ENCODE peak calls at places on chromosome 4, in eight cellular contexts. One of them, this sample, is unnamed. For H3K4me1, the result is how much of the 10 kb centered on the place peaks cover.

GRCh38 chr4:7815562-7815961 is 124.1 kb downstream of the AFAP1 start:
- DNase-seq in left ventricle myocardium inferior: no peak
- DNase-seq in heart left ventricle: no peak
- DNase-seq in mesenchymal stem cell: peak
- DNase-seq in pancreas: no peak
- DNase-seq in small intestine: no peak
- DNase-seq in mammary epithelial cell: peak
- DNase-seq in heart right ventricle: no peak
- DNase-seq in this sample: no peak

GRCh38 chr4:7193040-7193958 is 961 bp downstream of the SORCS2 start:
- DNase-seq in left ventricle myocardium inferior: no peak
- DNase-seq in heart left ventricle: no peak
- DNase-seq in mammary epithelial cell: no peak
- DNase-seq in mesenchymal stem cell: no peak
- DNase-seq in pancreas: peak
- DNase-seq in small intestine: no peak
- DNase-seq in heart right ventricle: no peak
- DNase-seq in this sample: no peak

GRCh38 chr4:87649980-87650379 is at the start of gene DMP1:
- DNase-seq in heart left ventricle: no peak
- DNase-seq in left ventricle myocardium inferior: no peak
- DNase-seq in mesenchymal stem cell: no peak
- DNase-seq in pancreas: no peak
- DNase-seq in small intestine: no peak
- DNase-seq in mammary epithelial cell: no peak
- DNase-seq in heart right ventricle: no peak
- DNase-seq in this sample: no peak

GRCh38 chr4:184617611-184618196 is 31.5 kb downstream of the CASP3 start:
- DNase-seq in left ventricle myocardium inferior: no peak
- DNase-seq in mammary epithelial cell: no peak
- DNase-seq in mesenchymal stem cell: no peak
- DNase-seq in heart right ventricle: peak
- DNase-seq in heart left ventricle: no peak
- DNase-seq in small intestine: peak
- DNase-seq in pancreas: no peak
- DNase-seq in this sample: no peak

GRCh38 chr4:68570122-68570507 is 6.0 kb downstream of the UGT2B17 start:
- DNase-seq in heart right ventricle: no peak
- DNase-seq in heart left ventricle: no peak
- DNase-seq in small intestine: no peak
- DNase-seq in left ventricle myocardium inferior: no peak
- DNase-seq in mammary epithelial cell: no peak
- DNase-seq in mesenchymal stem cell: no peak
- DNase-seq in pancreas: no peak
- DNase-seq in this sample: no peak

GRCh38 chr4:184389978-184390518 is 84.3 kb downstream of the IRF2 start:
- DNase-seq in pancreas: no peak
- DNase-seq in heart right ventricle: no peak
- DNase-seq in small intestine: no peak
- DNase-seq in mesenchymal stem cell: no peak
- DNase-seq in mammary epithelial cell: no peak
- DNase-seq in left ventricle myocardium inferior: no peak
- DNase-seq in heart left ventricle: peak
- DNase-seq in this sample: no peak

GRCh38 chr4:41661447-41662076 is 87.0 kb downstream of the PHOX2B start:
- DNase-seq in pancreas: peak
- DNase-seq in mesenchymal stem cell: peak
- DNase-seq in heart right ventricle: peak
- DNase-seq in mammary epithelial cell: peak
- DNase-seq in left ventricle myocardium inferior: peak
- DNase-seq in heart left ventricle: peak
- DNase-seq in small intestine: peak
- DNase-seq in this sample: peak

GRCh38 chr4:134780244-134780643 is 578.7 kb upstream of the PABPC4L start:
- DNase-seq in left ventricle myocardium inferior: no peak
- DNase-seq in pancreas: no peak
- DNase-seq in small intestine: no peak
- DNase-seq in mammary epithelial cell: no peak
- DNase-seq in heart right ventricle: no peak
- DNase-seq in mesenchymal stem cell: no peak
- DNase-seq in heart left ventricle: no peak
- DNase-seq in this sample: no peak

GRCh38 chr4:158769175-158769831 is 477 bp downstream of the FNIP2 start:
- DNase-seq in heart right ventricle: peak
- DNase-seq in mammary epithelial cell: peak
- DNase-seq in pancreas: peak
- DNase-seq in small intestine: peak
- DNase-seq in left ventricle myocardium inferior: peak
- DNase-seq in mesenchymal stem cell: peak
- DNase-seq in heart left ventricle: peak
- DNase-seq in this sample: peak

GRCh38 chr4:76950846-76951321 is 1.3 kb downstream of the SEPTIN11 start:
- DNase-seq in small intestine: peak
- DNase-seq in left ventricle myocardium inferior: no peak
- DNase-seq in heart right ventricle: peak
- DNase-seq in mesenchymal stem cell: peak
- DNase-seq in heart left ventricle: no peak
- DNase-seq in pancreas: peak
- DNase-seq in mammary epithelial cell: peak
- DNase-seq in this sample: no peak

GRCh38 chr4:57190651-57191481 is 80.7 kb upstream of the IGFBP7 start:
- DNase-seq in mesenchymal stem cell: peak
- DNase-seq in left ventricle myocardium inferior: no peak
- DNase-seq in small intestine: peak
- DNase-seq in heart right ventricle: no peak
- DNase-seq in pancreas: no peak
- DNase-seq in heart left ventricle: no peak
- DNase-seq in mammary epithelial cell: peak
- DNase-seq in this sample: no peak

GRCh38 chr4:139886798-139887197 is 221.2 kb downstream of the MGST2 start:
- DNase-seq in heart left ventricle: no peak
- DNase-seq in heart right ventricle: no peak
- DNase-seq in mammary epithelial cell: no peak
- DNase-seq in small intestine: no peak
- DNase-seq in mesenchymal stem cell: no peak
- DNase-seq in left ventricle myocardium inferior: no peak
- DNase-seq in pancreas: no peak
- DNase-seq in this sample: no peak

GRCh38 chr4:107616838-107617389 is 103.1 kb downstream of the PAPSS1 start:
- DNase-seq in mammary epithelial cell: no peak
- DNase-seq in mesenchymal stem cell: no peak
- DNase-seq in small intestine: peak
- DNase-seq in pancreas: no peak
- DNase-seq in heart left ventricle: no peak
- DNase-seq in left ventricle myocardium inferior: no peak
- DNase-seq in heart right ventricle: no peak
- DNase-seq in this sample: no peak

GRCh38 chr4:82372502-82372873 is 1.3 kb downstream of the HNRNPD start:
- DNase-seq in mammary epithelial cell: peak
- DNase-seq in small intestine: peak
- DNase-seq in mesenchymal stem cell: peak
- DNase-seq in heart right ventricle: no peak
- DNase-seq in heart left ventricle: peak
- DNase-seq in left ventricle myocardium inferior: no peak
- DNase-seq in pancreas: peak
- DNase-seq in this sample: no peak

GRCh38 chr4:82363896-82364487 is 9.8 kb downstream of the HNRNPD start:
- DNase-seq in pancreas: no peak
- DNase-seq in heart left ventricle: no peak
- DNase-seq in heart right ventricle: no peak
- DNase-seq in left ventricle myocardium inferior: no peak
- DNase-seq in small intestine: no peak
- DNase-seq in mammary epithelial cell: no peak
- DNase-seq in mesenchymal stem cell: no peak
- DNase-seq in this sample: no peak

GRCh38 chr4:82362565-82362964 is 11.2 kb downstream of the HNRNPD start:
- DNase-seq in mammary epithelial cell: no peak
- DNase-seq in heart left ventricle: no peak
- DNase-seq in heart right ventricle: no peak
- DNase-seq in pancreas: no peak
- DNase-seq in left ventricle myocardium inferior: no peak
- DNase-seq in small intestine: no peak
- DNase-seq in mesenchymal stem cell: no peak
- DNase-seq in this sample: no peak

GRCh38 chr4:82371398-82371972 is 2.3 kb downstream of the HNRNPD start:
- DNase-seq in heart right ventricle: no peak
- DNase-seq in mammary epithelial cell: peak
- DNase-seq in heart left ventricle: no peak
- DNase-seq in pancreas: no peak
- DNase-seq in left ventricle myocardium inferior: no peak
- DNase-seq in small intestine: no peak
- DNase-seq in mesenchymal stem cell: peak
- DNase-seq in this sample: no peak

DNA sequence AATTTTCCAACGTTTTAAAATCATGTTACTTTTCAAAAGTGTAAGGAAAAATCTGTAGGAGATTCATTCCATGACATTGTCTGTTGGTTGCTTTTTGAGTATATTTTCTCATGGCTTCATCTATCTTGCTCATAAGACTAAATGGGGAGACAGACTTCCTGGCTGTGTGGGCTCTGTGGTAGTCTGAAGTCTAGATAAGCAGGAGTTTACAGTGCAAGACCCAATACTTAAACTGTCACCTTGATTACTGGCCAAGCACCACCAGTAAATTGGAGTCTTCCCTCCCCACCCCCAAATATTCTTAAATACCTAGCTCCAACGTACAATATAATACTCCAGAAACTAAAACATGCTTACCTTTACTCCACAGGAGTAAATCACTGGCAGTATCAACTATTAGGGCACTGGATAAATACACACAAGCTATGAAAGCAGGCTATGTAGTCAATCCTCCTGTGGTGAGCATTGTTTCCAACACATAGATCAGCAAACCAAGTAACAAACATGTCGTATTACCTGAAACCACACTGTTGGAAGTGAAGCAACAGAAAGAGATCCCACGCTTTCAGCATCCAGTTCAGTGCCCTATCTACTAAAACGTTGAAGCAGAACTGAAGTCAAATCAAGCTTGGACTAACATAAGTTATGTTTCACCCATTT is 6.2 kb downstream of the HNRNPD start:
- DNase-seq in mesenchymal stem cell: no peak
- DNase-seq in heart left ventricle: no peak
- DNase-seq in left ventricle myocardium inferior: no peak
- DNase-seq in heart right ventricle: no peak
- DNase-seq in pancreas: no peak
- DNase-seq in small intestine: no peak
- DNase-seq in mammary epithelial cell: no peak
- DNase-seq in this sample: no peak
- H3K4me1 ChIP-seq in mesenchymal stem cell: under half
- H3K4me1 ChIP-seq in heart left ventricle: half or more
- H3K4me1 ChIP-seq in left ventricle myocardium inferior: half or more
- H3K4me1 ChIP-seq in heart right ventricle: half or more
- H3K4me1 ChIP-seq in pancreas: under half
- H3K4me1 ChIP-seq in small intestine: under half
- H3K4me1 ChIP-seq in mammary epithelial cell: under half
- H3K4me1 ChIP-seq in this sample: half or more

GRCh38 chr4:183349673-183350072 is 27.4 kb upstream of the CLDN24 start:
- DNase-seq in left ventricle myocardium inferior: no peak
- DNase-seq in heart left ventricle: no peak
- DNase-seq in heart right ventricle: no peak
- DNase-seq in mammary epithelial cell: peak
- DNase-seq in small intestine: no peak
- DNase-seq in pancreas: no peak
- DNase-seq in mesenchymal stem cell: peak
- DNase-seq in this sample: no peak
- H3K4me1 ChIP-seq in left ventricle myocardium inferior: under half
- H3K4me1 ChIP-seq in heart left ventricle: under half
- H3K4me1 ChIP-seq in heart right ventricle: under half
- H3K4me1 ChIP-seq in mammary epithelial cell: under half
- H3K4me1 ChIP-seq in small intestine: under half
- H3K4me1 ChIP-seq in pancreas: under half
- H3K4me1 ChIP-seq in mesenchymal stem cell: under half
- H3K4me1 ChIP-seq in this sample: under half

DNA sequence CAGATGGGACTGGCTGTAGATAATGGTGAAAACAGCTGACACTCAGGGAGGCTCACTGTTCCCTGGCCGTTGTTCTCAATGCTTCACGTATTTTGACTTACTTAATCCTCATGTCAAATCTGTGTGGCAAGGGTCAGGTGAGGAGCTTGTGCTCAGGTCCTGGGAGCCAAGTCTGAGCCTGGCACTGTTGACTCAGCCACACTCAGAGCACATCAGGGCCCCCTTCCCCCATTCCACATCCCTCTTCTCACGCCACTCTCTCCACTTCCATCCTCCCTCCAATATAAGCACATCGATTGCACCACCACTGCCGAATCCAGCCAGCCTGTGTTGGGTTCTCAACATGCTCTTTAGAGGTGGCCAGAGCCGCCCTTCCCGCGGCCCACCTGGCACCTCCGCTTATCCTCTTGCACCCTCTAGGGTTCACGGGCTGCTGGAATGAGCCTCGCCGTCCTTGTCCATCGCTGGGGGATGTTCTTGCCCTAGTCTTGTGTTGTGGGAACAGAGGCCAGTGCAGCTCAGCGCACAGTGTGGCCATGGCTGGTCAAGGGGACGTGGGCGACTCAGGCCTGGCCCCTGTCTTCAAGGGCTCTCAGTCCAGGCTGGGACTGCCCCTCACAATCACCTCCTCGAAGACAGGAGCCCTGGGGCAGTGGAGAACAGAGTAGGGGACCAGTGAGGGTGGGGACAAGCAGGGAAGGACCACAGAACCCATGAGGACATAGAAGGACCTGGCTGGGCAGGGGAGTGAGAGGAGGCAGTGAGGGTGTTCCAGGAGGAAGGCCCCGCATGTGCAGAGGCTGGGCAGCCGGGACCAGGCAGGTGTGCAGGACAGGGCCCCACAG is 40.3 kb downstream of the EVC start:
- DNase-seq in mammary epithelial cell: no peak
- DNase-seq in small intestine: no peak
- DNase-seq in heart right ventricle: no peak
- DNase-seq in pancreas: no peak
- DNase-seq in heart left ventricle: no peak
- DNase-seq in left ventricle myocardium inferior: no peak
- DNase-seq in mesenchymal stem cell: peak
- DNase-seq in this sample: no peak
- H3K4me1 ChIP-seq in mammary epithelial cell: under half
- H3K4me1 ChIP-seq in small intestine: under half
- H3K4me1 ChIP-seq in heart right ventricle: under half
- H3K4me1 ChIP-seq in pancreas: under half
- H3K4me1 ChIP-seq in heart left ventricle: under half
- H3K4me1 ChIP-seq in left ventricle myocardium inferior: under half
- H3K4me1 ChIP-seq in mesenchymal stem cell: half or more
- H3K4me1 ChIP-seq in this sample: under half

DNA sequence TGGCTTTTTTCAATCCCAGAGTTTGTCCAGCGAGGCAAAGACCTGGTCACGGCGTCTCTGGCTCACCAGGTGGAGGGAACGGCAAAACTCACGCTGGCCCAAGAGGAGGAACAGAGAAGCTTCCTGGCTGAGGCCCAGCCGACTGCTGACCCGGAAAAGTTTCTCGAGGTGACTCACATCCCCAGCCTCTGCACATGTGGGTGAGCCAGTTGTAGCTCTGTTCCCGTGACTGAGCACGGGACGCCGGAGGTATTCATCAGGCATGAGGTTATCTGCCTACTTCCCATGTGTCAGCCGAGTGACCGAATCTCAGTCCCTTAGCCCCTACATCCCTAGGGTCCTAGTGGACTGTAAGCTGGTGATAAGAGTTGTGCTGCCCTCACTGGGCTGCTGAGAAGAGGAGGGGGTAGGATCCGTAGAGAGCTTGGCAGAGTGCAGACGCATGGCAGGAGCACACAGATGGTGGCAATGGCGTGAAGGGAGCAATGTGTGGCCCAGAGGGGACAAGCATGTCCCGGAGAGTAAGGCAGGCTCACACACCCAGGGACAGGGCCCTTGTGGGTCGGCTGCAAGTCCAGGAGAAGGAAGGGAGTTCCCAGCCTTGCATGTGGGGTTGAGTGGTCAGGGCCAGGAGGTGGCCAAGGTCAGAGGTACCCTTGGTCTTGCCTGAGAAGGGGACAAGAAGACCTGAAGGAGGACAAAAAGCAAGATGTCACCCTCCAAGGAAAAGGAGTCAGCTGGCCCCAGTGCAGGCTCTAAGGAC is 42.9 kb downstream of the EVC start:
- DNase-seq in heart right ventricle: no peak
- DNase-seq in small intestine: no peak
- DNase-seq in mammary epithelial cell: peak
- DNase-seq in left ventricle myocardium inferior: no peak
- DNase-seq in pancreas: no peak
- DNase-seq in heart left ventricle: no peak
- DNase-seq in mesenchymal stem cell: peak
- DNase-seq in this sample: no peak
- H3K4me1 ChIP-seq in heart right ventricle: under half
- H3K4me1 ChIP-seq in small intestine: under half
- H3K4me1 ChIP-seq in mammary epithelial cell: under half
- H3K4me1 ChIP-seq in left ventricle myocardium inferior: under half
- H3K4me1 ChIP-seq in pancreas: under half
- H3K4me1 ChIP-seq in heart left ventricle: under half
- H3K4me1 ChIP-seq in mesenchymal stem cell: half or more
- H3K4me1 ChIP-seq in this sample: under half

This sample was measured in upper lobe of left lung.